ENCODE peak calls at places on chromosome 5, in eight cellular contexts. N is psoas muscle, M is lower leg skin, B is fibroblast of pulmonary artery, S is left ventricle myocardium inferior, E is dorsolateral prefrontal cortex, Z is fibroblast of the aortic adventitia, F is epithelial cell of proximal tubule. V is an unnamed sample.

GRCh38 chr5:180135128-180135955 is 63.8 kb upstream of the RNF130 start:
- DNase-seq in F (peak; percentile 26), E (peak; percentile 46), M (no peak), N (no peak), S (no peak), Z (peak; percentile 27), B (peak; percentile 77), V (no peak)

GRCh38 chr5:108481355-108481931 is 99.5 kb upstream of the FBXL17 start:
- DNase-seq in S (no peak), F (peak; percentile 1), N (no peak), M (no peak), B (peak; percentile 46), Z (peak; percentile 43), E (no peak), V (no peak)

GRCh38 chr5:153660919-153661318 is 170.4 kb downstream of the GRIA1 start:
- DNase-seq in F (no peak), S (no peak), E (no peak), Z (no peak), N (no peak), M (no peak), B (no peak), V (no peak)

GRCh38 chr5:140312067-140312790 is 9.3 kb upstream of the PFDN1 start:
- DNase-seq in E (no peak), N (no peak), B (peak; percentile 94), F (peak; percentile 89), M (no peak), S (no peak), Z (peak; percentile 97), V (no peak)

GRCh38 chr5:97550164-97550563 is 367.1 kb upstream of the RIOK2 start:
- DNase-seq in B (peak; percentile 45), Z (peak; percentile 28), S (no peak), F (no peak), M (no peak), E (no peak), N (no peak), V (no peak)

GRCh38 chr5:76401801-76402250 is 1.3 kb upstream of the IQGAP2 start:
- DNase-seq in N (no peak), E (no peak), F (no peak), S (no peak), M (no peak), B (no peak), Z (no peak), V (no peak)

GRCh38 chr5:179986328-179986727 is 78.6 kb upstream of the TBC1D9B start:
- DNase-seq in S (no peak), M (no peak), F (no peak), E (no peak), B (peak; percentile 23), Z (peak; percentile 17), N (no peak), V (no peak)

GRCh38 chr5:157718529-157718928 is 12.7 kb upstream of the THG1L start:
- DNase-seq in M (no peak), S (no peak), B (peak; percentile 85), Z (peak; percentile 86), F (no peak), N (no peak), E (no peak), V (no peak)

GRCh38 chr5:124747770-124748686 is 1.6 kb upstream of the ZNF608 start:
- DNase-seq in B (peak; percentile 50), M (no peak), F (peak; percentile 46), N (no peak), E (no peak), Z (peak; percentile 53), S (no peak), V (no peak)

GRCh38 chr5:14775857-14776256 is 95.7 kb downstream of the ANKH start:
- DNase-seq in N (no peak), Z (peak; percentile 60), S (peak; percentile 26), M (peak; percentile 21), F (no peak), E (no peak), B (peak; percentile 34), V (no peak)

GRCh38 chr5:135497971-135498661 is 37.6 kb downstream of the NEUROG1 start:
- DNase-seq in N (no peak), Z (no peak), E (no peak), B (no peak), F (no peak), M (no peak), S (no peak), V (no peak)

GRCh38 chr5:127094161-127094560 is 20.9 kb upstream of the C5orf63 start:
- DNase-seq in Z (no peak), B (no peak), E (no peak), F (no peak), N (no peak), S (no peak), M (no peak), V (no peak)

GRCh38 chr5:96517294-96517693 is 84.2 kb upstream of the PCSK1 start:
- DNase-seq in B (peak; percentile 59), Z (peak; percentile 63), F (no peak), M (no peak), E (no peak), S (no peak), N (no peak), V (no peak)

GRCh38 chr5:150473673-150474358 is 24.3 kb upstream of the RPS14 start:
- DNase-seq in M (no peak), E (no peak), Z (peak; percentile 37), B (peak; percentile 37), F (peak; percentile 82), S (no peak), N (no peak), V (no peak)

GRCh38 chr5:163135849-163136248 is 301.5 kb upstream of the CCNG1 start:
- DNase-seq in N (no peak), M (no peak), E (no peak), Z (no peak), B (no peak), F (no peak), S (no peak), V (no peak)

GRCh38 chr5:10330511-10331105 is 22.9 kb upstream of the MARCHF6 start:
- DNase-seq in N (peak; percentile 68), E (no peak), M (no peak), F (no peak), B (no peak), S (no peak), Z (no peak), V (no peak)

DNA sequence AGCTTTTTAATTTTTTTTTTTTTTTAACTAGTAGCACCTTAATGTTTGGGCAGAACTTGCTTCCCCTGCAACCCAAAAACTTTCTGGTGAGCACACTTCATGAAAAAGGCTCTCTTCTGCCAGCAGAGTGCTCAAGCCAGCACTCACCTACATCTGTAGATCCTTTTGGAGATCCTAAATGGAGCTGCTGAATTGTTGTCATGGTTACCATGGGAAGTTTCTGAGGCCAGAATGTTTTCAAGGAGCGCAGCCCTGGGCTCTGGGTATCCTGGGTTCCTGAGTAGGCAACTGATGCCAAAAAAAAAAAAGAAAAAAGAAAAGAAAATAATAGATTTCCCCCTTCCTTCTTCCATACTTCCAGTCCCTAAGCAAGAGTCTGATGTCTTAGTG is 3.1 kb upstream of the CPEB4 start:
- DNase-seq in M (no peak), F (no peak), S (no peak), E (no peak), B (no peak), Z (no peak), N (no peak), V (no peak)
- TF ChIP-seq CTCF in M (no peak), F (no peak), S (no peak), E (no peak), B (no peak), Z (no peak), N (no peak), V (no peak)

GRCh38 chr5:2698581-2698980 is 52.9 kb downstream of the IRX2 start:
- DNase-seq in Z (no peak), S (no peak), B (no peak), M (no peak), F (no peak), E (no peak), N (no peak), V (no peak)

GRCh38 chr5:2697041-2697440 is 54.4 kb downstream of the IRX2 start:
- DNase-seq in Z (no peak), E (no peak), M (no peak), N (no peak), B (no peak), S (no peak), F (no peak), V (no peak)

GRCh38 chr5:2696156-2696807 is 55.2 kb downstream of the IRX2 start:
- DNase-seq in Z (no peak), S (no peak), E (no peak), B (no peak), M (no peak), F (no peak), N (no peak), V (no peak)

GRCh38 chr5:2699231-2699630 is 52.2 kb downstream of the IRX2 start:
- DNase-seq in E (no peak), F (no peak), S (no peak), Z (no peak), B (no peak), M (no peak), N (no peak), V (no peak)

GRCh38 chr5:2697446-2698200 is 53.9 kb downstream of the IRX2 start:
- DNase-seq in Z (no peak), M (no peak), S (no peak), E (no peak), N (no peak), F (no peak), B (no peak), V (no peak)
- TF ChIP-seq CTCF in Z (no peak), M (no peak), S (no peak), E (no peak), N (no peak), F (no peak), B (no peak), V (no peak)

DNA sequence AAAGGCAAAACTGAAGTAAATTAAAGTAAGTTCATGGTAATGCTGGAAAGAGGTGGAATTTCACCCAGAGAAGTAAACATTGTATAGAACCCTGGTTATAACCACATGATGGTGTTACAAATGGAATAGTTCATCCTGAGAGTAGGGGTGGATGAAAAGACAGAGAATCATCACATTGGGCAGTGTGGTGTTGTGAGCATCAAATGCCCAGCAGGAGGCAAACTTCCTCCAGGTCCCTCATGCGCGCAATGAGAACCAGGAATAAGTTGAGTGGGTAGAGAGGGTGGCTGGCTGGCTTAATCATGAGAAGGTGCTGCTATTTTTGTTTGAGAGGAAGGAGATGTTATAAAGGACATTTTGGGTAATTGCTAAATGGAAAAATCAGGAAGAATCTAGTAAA is 163.3 kb upstream of the HMHB1 start:
- DNase-seq in E (no peak), Z (no peak), B (no peak), N (no peak), F (no peak), M (no peak), S (no peak), V (no peak)
- TF ChIP-seq CTCF in E (no peak), Z (no peak), B (peak; percentile 3), N (peak; percentile 13), F (peak; percentile 67), M (no peak), S (peak; percentile 31), V (peak; percentile 17)

DNA sequence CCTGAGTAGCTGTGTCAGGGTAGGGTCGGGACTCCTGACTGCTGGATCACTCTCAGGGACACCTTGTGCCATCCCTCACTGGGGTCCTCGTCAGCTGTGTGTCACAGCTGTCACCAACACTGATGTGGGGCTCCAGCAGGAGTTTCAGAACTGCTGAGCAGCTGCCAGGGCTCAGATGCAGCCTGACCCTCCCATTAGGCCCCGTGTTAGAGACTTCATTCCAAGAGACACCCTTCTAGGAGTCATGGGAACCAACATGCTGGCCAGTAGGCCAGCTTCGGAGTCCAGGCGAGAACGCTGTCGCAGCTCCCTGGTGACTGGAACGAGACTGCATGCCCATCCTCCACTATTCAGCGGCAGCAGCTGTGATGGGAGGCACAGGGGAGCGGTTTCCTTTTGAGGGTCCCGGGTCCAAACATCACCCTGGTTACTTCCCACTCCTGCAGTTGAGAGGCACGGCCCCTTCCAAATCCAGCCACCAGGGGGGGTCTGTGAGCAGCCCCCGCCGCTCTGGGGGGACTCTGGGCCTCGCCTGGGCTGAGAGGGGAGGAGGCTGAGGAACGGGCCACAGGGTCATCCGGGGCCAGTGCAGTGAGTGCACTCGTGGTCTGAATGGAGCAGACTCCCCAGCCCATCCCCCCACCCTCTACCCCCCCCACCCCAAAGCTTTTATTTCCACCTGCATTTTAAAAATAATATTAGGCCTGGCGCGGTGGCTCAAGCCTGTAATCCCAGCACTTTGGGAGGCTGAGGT is 12.6 kb upstream of the TCF7 start:
- DNase-seq in B (no peak), N (peak; percentile 84), F (no peak), S (peak; percentile 57), M (no peak), Z (peak; percentile 20), E (peak; percentile 47), V (peak; percentile 62)
- TF ChIP-seq CTCF in B (peak; percentile 77), N (peak; percentile 87), F (peak; percentile 82), S (peak; percentile 92), M (no peak), Z (peak; percentile 89), E (peak; percentile 78), V (peak; percentile 77)

V was measured in progenitor cell of endocrine pancreas.